ENCODE peak calls at places on chromosomes 2 and 18, in seven cellular contexts. E, A, Y, P, K, X and R are unnamed samples.

GRCh38 chr2:1621501-1621900 is 122.8 kb downstream of the PXDN start:
- DNase-seq in E (no peak), A (no peak), Y (no peak), P (no peak), K (no peak), X (no peak), R (no peak)

GRCh38 chr2:105754999-105755398 is 10.3 kb downstream of the NCK2 start:
- DNase-seq in E (no peak), A (no peak), Y (no peak), P (no peak), K (no peak), X (no peak), R (no peak)

GRCh38 chr18:76490701-76491171 is 4.3 kb downstream of the ZNF516 start:
- DNase-seq in E (peak), A (no peak), Y (peak), P (peak), K (no peak), X (peak), R (peak)

GRCh38 chr2:58480191-58480590 is 239.1 kb upstream of the FANCL start:
- DNase-seq in E (no peak), A (no peak), Y (no peak), P (no peak), K (no peak), X (no peak), R (no peak)

GRCh38 chr2:220036431-220036830 is 409.0 kb downstream of the SLC4A3 start:
- DNase-seq in E (no peak), A (no peak), Y (no peak), P (no peak), K (peak), X (no peak), R (no peak)

GRCh38 chr2:113760400-113760799 is 4.0 kb upstream of the SLC35F5 start:
- DNase-seq in E (no peak), A (no peak), Y (no peak), P (peak), K (peak), X (no peak), R (no peak)

GRCh38 chr18:6781846-6782245 is 52.3 kb downstream of the ARHGAP28 start:
- DNase-seq in E (no peak), A (no peak), Y (no peak), P (peak), K (peak), X (no peak), R (no peak)

GRCh38 chr2:200758341-200758740 is 53.4 kb upstream of the BZW1 start:
- DNase-seq in E (no peak), A (no peak), Y (no peak), P (no peak), K (no peak), X (no peak), R (no peak)

GRCh38 chr2:63058742-63059433 is 8.3 kb downstream of the OTX1 start:
- DNase-seq in E (no peak), A (no peak), Y (no peak), P (no peak), K (no peak), X (no peak), R (no peak)

GRCh38 chr18:10687161-10687925 is 161.5 kb downstream of the NAPG start:
- DNase-seq in E (no peak), A (no peak), Y (peak), P (peak), K (no peak), X (no peak), R (no peak)

GRCh38 chr18:10681581-10682367 is 155.9 kb downstream of the NAPG start:
- DNase-seq in E (no peak), A (no peak), Y (no peak), P (peak), K (peak), X (no peak), R (no peak)

GRCh38 chr18:10685484-10685883 is 159.7 kb downstream of the NAPG start:
- DNase-seq in E (no peak), A (no peak), Y (no peak), P (no peak), K (no peak), X (no peak), R (no peak)

GRCh38 chr18:10682368-10682714 is 156.5 kb downstream of the NAPG start:
- DNase-seq in E (no peak), A (no peak), Y (no peak), P (no peak), K (no peak), X (no peak), R (no peak)
- TF ChIP-seq CTCF in E (no peak), A (no peak), Y (no peak), P (no peak), K (peak), X (no peak), R (no peak)

GRCh38 chr2:170966648-170967396 is 37.8 kb downstream of the GORASP2 start:
- DNase-seq in E (no peak), A (no peak), Y (no peak), P (no peak), K (no peak), X (no peak), R (no peak)
- TF ChIP-seq CTCF in E (no peak), A (peak), Y (no peak), P (no peak), K (peak), X (no peak), R (no peak)

DNA sequence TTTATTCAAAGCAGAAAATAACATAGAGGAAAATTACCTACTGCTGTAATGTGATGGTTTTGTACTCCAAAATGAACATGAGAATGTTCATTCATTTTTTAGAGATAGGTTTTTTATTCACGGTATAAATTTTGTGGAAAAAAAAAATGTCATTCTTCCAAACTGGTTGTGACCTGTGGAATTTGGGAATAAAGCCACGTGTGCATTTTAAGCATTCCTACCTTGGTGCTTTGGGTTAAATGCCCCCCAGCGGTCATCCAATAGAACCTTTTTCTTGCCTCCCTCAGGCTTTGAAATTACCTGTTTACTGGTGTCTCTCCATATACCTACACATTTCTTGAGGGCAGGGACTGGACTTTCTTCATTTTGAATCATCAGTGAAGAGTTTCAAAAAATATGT is 740.7 kb downstream of the DPP10 start:
- DNase-seq in E (no peak), A (no peak), Y (no peak), P (no peak), K (no peak), X (no peak), R (no peak)
- TF ChIP-seq CTCF in E (no peak), A (no peak), Y (no peak), P (no peak), K (no peak), X (no peak), R (no peak)

GRCh38 chr2:128734521-128735295 is 416.0 kb upstream of the HS6ST1 start:
- DNase-seq in E (no peak), A (no peak), Y (no peak), P (peak), K (peak), X (no peak), R (peak)
- TF ChIP-seq CTCF in E (no peak), A (no peak), Y (no peak), P (no peak), K (no peak), X (no peak), R (no peak)

GRCh38 chr2:10294077-10294476 is 8.6 kb upstream of the HPCAL1 start:
- DNase-seq in E (no peak), A (no peak), Y (no peak), P (no peak), K (no peak), X (no peak), R (no peak)
- TF ChIP-seq CTCF in E (no peak), A (no peak), Y (no peak), P (no peak), K (no peak), X (no peak), R (no peak)

GRCh38 chr18:12640881-12641200 is 17.1 kb downstream of the SPIRE1 start:
- DNase-seq in E (no peak), A (no peak), Y (no peak), P (no peak), K (no peak), X (no peak), R (no peak)

GRCh38 chr18:12637393-12637792 is 20.5 kb downstream of the SPIRE1 start:
- DNase-seq in E (no peak), A (no peak), Y (no peak), P (peak), K (peak), X (no peak), R (no peak)

GRCh38 chr18:12638634-12639124 is 19.2 kb downstream of the SPIRE1 start:
- DNase-seq in E (no peak), A (no peak), Y (no peak), P (no peak), K (no peak), X (no peak), R (no peak)

GRCh38 chr18:12639990-12640880 is 17.7 kb downstream of the SPIRE1 start:
- DNase-seq in E (no peak), A (no peak), Y (no peak), P (peak), K (peak), X (no peak), R (no peak)

DNA sequence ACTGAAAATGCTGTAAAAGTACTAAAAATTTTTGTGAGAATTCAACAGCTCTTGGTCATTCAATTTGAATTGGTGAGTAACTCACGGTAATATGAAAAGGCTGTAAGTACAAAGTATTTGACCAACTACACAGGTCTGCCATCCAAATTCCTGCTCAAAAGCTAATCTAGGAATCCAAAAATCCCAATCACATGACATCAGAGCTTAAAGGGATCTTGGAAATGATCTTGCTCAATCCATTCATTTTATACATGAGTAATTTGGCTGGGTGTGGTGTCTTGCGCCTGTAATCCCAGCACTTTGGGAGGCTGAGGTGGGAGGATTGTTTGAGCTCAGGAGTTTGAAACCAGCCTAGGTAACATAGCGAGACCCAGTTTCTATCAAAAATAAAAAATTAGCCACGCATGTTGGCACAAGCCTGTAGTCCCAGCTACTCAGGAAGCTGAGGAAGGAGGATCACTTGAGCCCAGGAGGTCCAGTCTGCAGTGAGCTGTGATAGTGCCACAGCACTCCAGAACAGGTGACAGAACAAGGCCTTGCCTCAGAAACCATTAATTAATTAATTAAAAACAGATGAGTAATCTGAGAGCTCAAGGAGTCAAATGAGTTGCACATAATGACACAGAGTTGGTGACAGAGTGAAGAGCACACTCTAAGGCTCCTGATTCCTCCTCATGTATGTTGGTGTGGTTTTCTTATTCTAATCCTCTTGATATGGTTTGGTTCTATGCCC is 19.8 kb downstream of the SPIRE1 start:
- DNase-seq in E (no peak), A (no peak), Y (no peak), P (peak), K (peak), X (no peak), R (no peak)
- TF ChIP-seq CTCF in E (no peak), A (no peak), Y (no peak), P (no peak), K (no peak), X (no peak), R (no peak)